ENCODE peak calls at places on chromosomes 12 and 14, in six cellular contexts. D, F, C, B, E and O are unnamed samples.

GRCh38 chr12:53461059-53461458 is 9.2 kb downstream of the PCBP2 start:
- DNase-seq in D (no peak), F (no peak), C (no peak), B (no peak), E (no peak), O (peak)

GRCh38 chr12:58537278-58537677 is 383.0 kb downstream of the LRIG3 start:
- DNase-seq in D (no peak), F (peak), C (no peak), B (no peak), E (peak), O (no peak)

GRCh38 chr12:89494411-89495231 is 30.0 kb downstream of the GALNT4 start:
- DNase-seq in D (no peak), F (peak), C (no peak), B (no peak), E (peak), O (no peak)

GRCh38 chr14:101372894-101373640 is 188.2 kb upstream of the DIO3 start:
- DNase-seq in D (peak), F (no peak), C (no peak), B (no peak), E (no peak), O (no peak)

GRCh38 chr12:122226366-122227222 is 742 bp upstream of the DIABLO start:
- DNase-seq in D (no peak), F (no peak), C (no peak), B (no peak), E (no peak), O (no peak)

GRCh38 chr12:68812553-68813241 is 4.7 kb downstream of the MDM2 start:
- DNase-seq in D (no peak), F (no peak), C (no peak), B (no peak), E (no peak), O (no peak)

GRCh38 chr14:100333311-100333710 is 10.2 kb downstream of the SLC25A47 start:
- DNase-seq in D (no peak), F (no peak), C (no peak), B (no peak), E (no peak), O (no peak)

GRCh38 chr14:61754627-61755381 is 7.4 kb upstream of the SNAPC1 start:
- DNase-seq in D (no peak), F (peak), C (no peak), B (no peak), E (no peak), O (no peak)

GRCh38 chr12:76008438-76008837 is 23.1 kb downstream of the PHLDA1 start:
- DNase-seq in D (no peak), F (no peak), C (no peak), B (no peak), E (no peak), O (no peak)

GRCh38 chr14:21241218-21241819 is 27.9 kb downstream of the HNRNPC start:
- DNase-seq in D (no peak), F (peak), C (no peak), B (no peak), E (peak), O (no peak)

GRCh38 chr12:124410354-124411175 is 115.7 kb downstream of the RFLNA start:
- DNase-seq in D (no peak), F (no peak), C (no peak), B (no peak), E (peak), O (no peak)

GRCh38 chr12:111785651-111786050 is 18.9 kb downstream of the ALDH2 start:
- DNase-seq in D (no peak), F (no peak), C (no peak), B (no peak), E (no peak), O (no peak)

GRCh38 chr12:57477710-57478681 is 1.7 kb downstream of the ARHGAP9 start:
- DNase-seq in D (no peak), F (peak), C (no peak), B (peak), E (peak), O (no peak)

GRCh38 chr12:53098354-53098981 is 1.0 kb downstream of the IGFBP6 start:
- DNase-seq in D (no peak), F (peak), C (peak), B (no peak), E (peak), O (peak)

GRCh38 chr12:121626853-121627623 is 708 bp downstream of the ORAI1 start:
- DNase-seq in D (peak), F (peak), C (no peak), B (peak), E (peak), O (peak)

GRCh38 chr12:47808574-47809380 is 10.9 kb downstream of the HDAC7 start:
- DNase-seq in D (peak), F (no peak), C (no peak), B (peak), E (no peak), O (peak)

GRCh38 chr12:57090924-57091632 is 2.2 kb downstream of the NAB2 start:
- DNase-seq in D (peak), F (no peak), C (no peak), B (no peak), E (no peak), O (no peak)

GRCh38 chr14:104171948-104172347 is 33.6 kb downstream of the KIF26A start:
- DNase-seq in D (peak), F (no peak), C (no peak), B (no peak), E (no peak), O (no peak)

GRCh38 chr14:37194698-37195097 is 3.0 kb upstream of the MIPOL1 start:
- DNase-seq in D (no peak), F (no peak), C (no peak), B (no peak), E (no peak), O (no peak)

GRCh38 chr14:61555056-61555838 is 140.1 kb upstream of the HIF1A start:
- DNase-seq in D (no peak), F (peak), C (no peak), B (no peak), E (peak), O (no peak)

GRCh38 chr14:79639638-79640037 is 571.7 kb downstream of the DIO2 start:
- DNase-seq in D (no peak), F (no peak), C (no peak), B (no peak), E (no peak), O (no peak)

GRCh38 chr12:124804011-124804621 is 59.5 kb downstream of the SCARB1 start:
- DNase-seq in D (peak), F (peak), C (peak), B (no peak), E (peak), O (no peak)

GRCh38 chr14:51167587-51168219 is 72.3 kb upstream of the TMX1 start:
- DNase-seq in D (no peak), F (peak), C (no peak), B (no peak), E (peak), O (no peak)

GRCh38 chr12:26246483-26247164 is 51.3 kb downstream of the SSPN start:
- DNase-seq in D (no peak), F (no peak), C (peak), B (no peak), E (no peak), O (no peak)

GRCh38 chr12:123720141-123720814 is 8.1 kb downstream of the ATP6V0A2 start:
- DNase-seq in D (no peak), F (no peak), C (no peak), B (no peak), E (no peak), O (no peak)

GRCh38 chr12:120290541-120291312 is 976 bp downstream of the RNU4-2 start:
- DNase-seq in D (peak), F (no peak), C (no peak), B (peak), E (peak), O (peak)

GRCh38 chr12:106091421-106091820 is 47.3 kb downstream of the NUAK1 start:
- DNase-seq in D (no peak), F (no peak), C (no peak), B (no peak), E (no peak), O (no peak)

GRCh38 chr14:100213956-100214767 is 24.8 kb upstream of the YY1 start:
- DNase-seq in D (peak), F (peak), C (peak), B (peak), E (peak), O (peak)

GRCh38 chr12:48080285-48080684 is 25.6 kb downstream of the SENP1 start:
- DNase-seq in D (no peak), F (no peak), C (no peak), B (no peak), E (no peak), O (no peak)

GRCh38 chr12:94779520-94779919 is 129.2 kb upstream of the TMCC3 start:
- DNase-seq in D (no peak), F (peak), C (no peak), B (no peak), E (peak), O (no peak)

GRCh38 chr12:65813983-65814382 is 10.3 kb upstream of the HMGA2 start:
- DNase-seq in D (no peak), F (no peak), C (no peak), B (no peak), E (peak), O (no peak)

GRCh38 chr12:56028511-56029165 is 7.8 kb downstream of the IKZF4 start:
- DNase-seq in D (no peak), F (no peak), C (no peak), B (no peak), E (no peak), O (no peak)

GRCh38 chr12:110922652-110923051 is 2.3 kb upstream of the MYL2 start:
- DNase-seq in D (peak), F (no peak), C (no peak), B (no peak), E (no peak), O (no peak)

GRCh38 chr12:45050751-45051489 is at the start of gene DBX2:
- DNase-seq in D (peak), F (peak), C (no peak), B (no peak), E (no peak), O (no peak)

GRCh38 chr12:20549115-20549719 is 145.9 kb upstream of the SLCO1C1 start:
- DNase-seq in D (peak), F (peak), C (peak), B (no peak), E (peak), O (peak)

GRCh38 chr14:106277503-106277902 is 751.1 kb downstream of the TMEM121 start:
- DNase-seq in D (no peak), F (no peak), C (no peak), B (peak), E (no peak), O (no peak)
- H3K4me3 ChIP-seq in D (no peak), F (no peak), C (no peak), B (no peak), E (no peak), O (no peak)

GRCh38 chr14:30873308-30874119 is 845 bp upstream of the COCH start:
- DNase-seq in D (no peak), F (no peak), C (no peak), B (no peak), E (no peak), O (no peak)
- H3K4me3 ChIP-seq in D (peak), F (peak), C (peak), B (no peak), E (no peak), O (peak)

DNA sequence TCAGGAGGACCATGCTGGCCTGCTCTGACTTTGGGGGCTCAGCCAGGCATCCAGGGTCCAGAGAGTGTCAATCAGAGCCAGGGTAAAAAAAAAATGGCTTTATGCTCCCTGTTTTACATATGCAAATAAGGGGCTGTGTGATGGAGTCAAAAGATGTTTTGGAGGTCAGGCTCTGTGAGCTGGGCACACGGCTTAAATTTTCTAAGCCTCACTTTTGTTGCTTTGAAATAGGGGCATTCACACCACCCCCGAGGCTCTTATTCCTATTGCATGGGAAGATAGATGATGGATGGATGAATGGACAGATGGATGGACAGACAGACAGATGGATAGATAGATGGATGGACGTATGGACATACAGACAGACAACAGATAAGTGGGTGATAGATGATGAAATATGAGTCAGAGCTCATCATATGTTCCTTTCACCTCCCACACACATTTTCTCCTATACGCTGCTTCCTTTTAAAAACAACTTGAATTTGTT is 42.7 kb downstream of the RIN3 start:
- DNase-seq in D (no peak), F (peak), C (no peak), B (no peak), E (no peak), O (no peak)
- H3K4me3 ChIP-seq in D (no peak), F (no peak), C (no peak), B (no peak), E (no peak), O (no peak)

GRCh38 chr12:14776236-14776959 is 26.9 kb downstream of the WBP11 start:
- DNase-seq in D (no peak), F (peak), C (no peak), B (peak), E (no peak), O (peak)
- H3K4me3 ChIP-seq in D (no peak), F (peak), C (no peak), B (no peak), E (peak), O (no peak)